ENCODE peak calls at places on chromosomes 2 and 18, in four cellular contexts. One of them, this sample, is unnamed.

GRCh38 chr2:188845692-188846091 is 128.5 kb upstream of the COL3A1 start:
- DNase-seq in upper lobe of left lung: no peak
- DNase-seq in omental fat pad: no peak
- DNase-seq in fibroblast of mammary gland: peak
- DNase-seq in this sample: no peak

GRCh38 chr2:128410035-128410757 is 91.5 kb upstream of the HS6ST1 start:
- DNase-seq in upper lobe of left lung: peak
- DNase-seq in omental fat pad: no peak
- DNase-seq in fibroblast of mammary gland: no peak
- DNase-seq in this sample: no peak

GRCh38 chr2:60094450-60094929 is 459.0 kb downstream of the BCL11A start:
- DNase-seq in upper lobe of left lung: no peak
- DNase-seq in omental fat pad: no peak
- DNase-seq in fibroblast of mammary gland: no peak
- DNase-seq in this sample: no peak

GRCh38 chr2:175057078-175057685 is 52.0 kb upstream of the CHN1 start:
- DNase-seq in omental fat pad: no peak
- DNase-seq in upper lobe of left lung: no peak
- DNase-seq in fibroblast of mammary gland: no peak
- DNase-seq in this sample: no peak

GRCh38 chr18:34224423-34225217 is at the start of gene NOL4:
- DNase-seq in upper lobe of left lung: peak
- DNase-seq in fibroblast of mammary gland: no peak
- DNase-seq in omental fat pad: no peak
- DNase-seq in this sample: peak

GRCh38 chr2:150781142-150781541 is 293.7 kb upstream of the RND3 start:
- DNase-seq in fibroblast of mammary gland: no peak
- DNase-seq in omental fat pad: no peak
- DNase-seq in upper lobe of left lung: no peak
- DNase-seq in this sample: no peak

GRCh38 chr18:21943456-21943855 is 202.9 kb downstream of the MIB1 start:
- DNase-seq in fibroblast of mammary gland: no peak
- DNase-seq in upper lobe of left lung: no peak
- DNase-seq in omental fat pad: no peak
- DNase-seq in this sample: no peak

GRCh38 chr2:201507725-201508124 is 56.2 kb downstream of the STRADB start:
- DNase-seq in upper lobe of left lung: no peak
- DNase-seq in fibroblast of mammary gland: no peak
- DNase-seq in omental fat pad: no peak
- DNase-seq in this sample: no peak

GRCh38 chr2:208025814-208026184 is 472 bp upstream of the PLEKHM3 start:
- DNase-seq in omental fat pad: no peak
- DNase-seq in upper lobe of left lung: no peak
- DNase-seq in fibroblast of mammary gland: no peak
- DNase-seq in this sample: no peak

GRCh38 chr18:8800876-8801262 is 95.5 kb downstream of the MTCL1 start:
- DNase-seq in fibroblast of mammary gland: no peak
- DNase-seq in omental fat pad: no peak
- DNase-seq in upper lobe of left lung: no peak
- DNase-seq in this sample: no peak

GRCh38 chr2:85663684-85664565 is 4.1 kb downstream of the SFTPB start:
- DNase-seq in fibroblast of mammary gland: no peak
- DNase-seq in upper lobe of left lung: peak
- DNase-seq in omental fat pad: no peak
- DNase-seq in this sample: no peak

GRCh38 chr2:128457716-128458115 is 139.0 kb upstream of the HS6ST1 start:
- DNase-seq in upper lobe of left lung: no peak
- DNase-seq in fibroblast of mammary gland: no peak
- DNase-seq in omental fat pad: no peak
- DNase-seq in this sample: no peak

GRCh38 chr2:31386172-31386571 is 28.4 kb downstream of the XDH start:
- DNase-seq in omental fat pad: no peak
- DNase-seq in fibroblast of mammary gland: no peak
- DNase-seq in upper lobe of left lung: no peak
- DNase-seq in this sample: no peak

GRCh38 chr18:11034816-11035215 is 114.6 kb downstream of the PIEZO2 start:
- DNase-seq in upper lobe of left lung: no peak
- DNase-seq in omental fat pad: no peak
- DNase-seq in fibroblast of mammary gland: peak
- DNase-seq in this sample: no peak

GRCh38 chr2:46967990-46968647 is 52.5 kb upstream of the MCFD2 start:
- DNase-seq in fibroblast of mammary gland: peak
- DNase-seq in omental fat pad: peak
- DNase-seq in upper lobe of left lung: peak
- DNase-seq in this sample: no peak

GRCh38 chr2:149001496-149001895 is 37.0 kb upstream of the LYPD6B start:
- DNase-seq in omental fat pad: no peak
- DNase-seq in upper lobe of left lung: no peak
- DNase-seq in fibroblast of mammary gland: peak
- DNase-seq in this sample: no peak

GRCh38 chr2:168114619-168115018 is 132.8 kb downstream of the STK39 start:
- DNase-seq in fibroblast of mammary gland: no peak
- DNase-seq in upper lobe of left lung: no peak
- DNase-seq in omental fat pad: no peak
- DNase-seq in this sample: no peak

GRCh38 chr18:45764000-45764686 is 40.2 kb downstream of the SLC14A1 start:
- DNase-seq in omental fat pad: no peak
- DNase-seq in fibroblast of mammary gland: peak
- DNase-seq in upper lobe of left lung: no peak
- DNase-seq in this sample: no peak

GRCh38 chr2:236795861-236796219 is 226.2 kb downstream of the ACKR3 start:
- DNase-seq in upper lobe of left lung: no peak
- DNase-seq in fibroblast of mammary gland: no peak
- DNase-seq in omental fat pad: no peak
- DNase-seq in this sample: no peak

GRCh38 chr2:212539145-212539880 is 711 bp upstream of the ERBB4 start:
- DNase-seq in fibroblast of mammary gland: no peak
- DNase-seq in omental fat pad: peak
- DNase-seq in upper lobe of left lung: peak
- DNase-seq in this sample: peak

GRCh38 chr18:2871111-2871720 is 24.4 kb downstream of the EMILIN2 start:
- DNase-seq in omental fat pad: no peak
- DNase-seq in fibroblast of mammary gland: no peak
- DNase-seq in upper lobe of left lung: no peak
- DNase-seq in this sample: no peak

GRCh38 chr2:100924520-100925451 is 77.3 kb upstream of the RPL31 start:
- DNase-seq in upper lobe of left lung: no peak
- DNase-seq in omental fat pad: no peak
- DNase-seq in fibroblast of mammary gland: peak
- DNase-seq in this sample: no peak

GRCh38 chr2:191115391-191115790 is 35.4 kb downstream of the STAT4 start:
- DNase-seq in fibroblast of mammary gland: no peak
- DNase-seq in omental fat pad: no peak
- DNase-seq in upper lobe of left lung: no peak
- DNase-seq in this sample: no peak

GRCh38 chr2:47065771-47066380 is 89.2 kb downstream of the STPG4 start:
- DNase-seq in fibroblast of mammary gland: peak
- DNase-seq in upper lobe of left lung: no peak
- DNase-seq in omental fat pad: no peak
- DNase-seq in this sample: no peak

GRCh38 chr2:96208144-96209010 is at the start of gene STARD7:
- DNase-seq in omental fat pad: peak
- DNase-seq in fibroblast of mammary gland: peak
- DNase-seq in upper lobe of left lung: peak
- DNase-seq in this sample: peak
- TF ChIP-seq CTCF in omental fat pad: no peak
- TF ChIP-seq CTCF in fibroblast of mammary gland: no peak
- TF ChIP-seq CTCF in upper lobe of left lung: peak
- TF ChIP-seq CTCF in this sample: peak

GRCh38 chr2:222982010-222982908 is 69.7 kb upstream of the KCNE4 start:
- DNase-seq in upper lobe of left lung: peak
- DNase-seq in fibroblast of mammary gland: peak
- DNase-seq in omental fat pad: no peak
- DNase-seq in this sample: no peak
- TF ChIP-seq CTCF in upper lobe of left lung: peak
- TF ChIP-seq CTCF in fibroblast of mammary gland: peak
- TF ChIP-seq CTCF in omental fat pad: no peak
- TF ChIP-seq CTCF in this sample: no peak

DNA sequence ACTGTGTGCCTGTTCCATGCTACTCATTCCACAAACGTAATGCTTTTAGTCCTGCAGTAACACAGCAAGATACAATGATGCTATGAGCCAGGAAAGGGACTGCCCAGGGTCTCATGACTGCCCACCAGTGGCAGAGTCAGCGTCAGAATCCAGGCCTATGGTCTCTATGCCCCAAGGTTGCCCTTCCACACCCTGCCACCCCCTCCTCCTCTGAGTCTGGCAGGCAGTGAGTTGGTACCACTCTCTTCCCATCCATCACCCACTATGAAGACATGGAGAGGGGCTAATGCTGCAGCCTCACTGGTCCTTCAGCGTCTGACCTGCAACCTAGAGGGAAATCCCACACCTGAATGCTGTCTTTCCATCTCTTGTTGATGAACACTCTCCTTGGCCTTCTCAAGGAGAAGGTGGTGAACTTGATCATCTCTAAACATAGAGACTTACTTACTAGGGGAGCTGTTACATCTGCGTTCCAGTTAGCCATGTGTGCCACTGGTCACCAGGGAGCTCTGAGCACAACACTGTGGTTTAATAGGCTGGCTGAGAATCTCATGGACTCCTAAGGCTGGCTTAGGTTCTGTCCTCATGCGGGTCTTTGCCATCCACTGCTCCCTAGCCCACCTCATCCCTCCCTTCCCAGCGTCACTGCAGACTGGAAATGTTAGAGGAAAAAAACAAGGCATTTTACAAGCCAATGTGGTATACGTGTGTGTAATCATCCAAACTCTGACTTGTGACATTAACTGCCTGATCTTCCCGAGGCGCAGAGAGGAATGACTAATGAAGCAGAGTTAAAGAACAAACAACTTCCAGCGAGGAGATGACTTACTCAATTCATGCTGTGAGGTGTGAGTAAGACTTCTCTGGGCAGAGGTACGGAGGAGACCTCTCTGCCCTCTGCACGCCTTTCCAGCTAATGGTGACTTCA is 28.8 kb downstream of the STEAP3 start:
- DNase-seq in upper lobe of left lung: no peak
- DNase-seq in fibroblast of mammary gland: peak
- DNase-seq in omental fat pad: no peak
- DNase-seq in this sample: no peak
- TF ChIP-seq CTCF in upper lobe of left lung: no peak
- TF ChIP-seq CTCF in fibroblast of mammary gland: no peak
- TF ChIP-seq CTCF in omental fat pad: no peak
- TF ChIP-seq CTCF in this sample: no peak

DNA sequence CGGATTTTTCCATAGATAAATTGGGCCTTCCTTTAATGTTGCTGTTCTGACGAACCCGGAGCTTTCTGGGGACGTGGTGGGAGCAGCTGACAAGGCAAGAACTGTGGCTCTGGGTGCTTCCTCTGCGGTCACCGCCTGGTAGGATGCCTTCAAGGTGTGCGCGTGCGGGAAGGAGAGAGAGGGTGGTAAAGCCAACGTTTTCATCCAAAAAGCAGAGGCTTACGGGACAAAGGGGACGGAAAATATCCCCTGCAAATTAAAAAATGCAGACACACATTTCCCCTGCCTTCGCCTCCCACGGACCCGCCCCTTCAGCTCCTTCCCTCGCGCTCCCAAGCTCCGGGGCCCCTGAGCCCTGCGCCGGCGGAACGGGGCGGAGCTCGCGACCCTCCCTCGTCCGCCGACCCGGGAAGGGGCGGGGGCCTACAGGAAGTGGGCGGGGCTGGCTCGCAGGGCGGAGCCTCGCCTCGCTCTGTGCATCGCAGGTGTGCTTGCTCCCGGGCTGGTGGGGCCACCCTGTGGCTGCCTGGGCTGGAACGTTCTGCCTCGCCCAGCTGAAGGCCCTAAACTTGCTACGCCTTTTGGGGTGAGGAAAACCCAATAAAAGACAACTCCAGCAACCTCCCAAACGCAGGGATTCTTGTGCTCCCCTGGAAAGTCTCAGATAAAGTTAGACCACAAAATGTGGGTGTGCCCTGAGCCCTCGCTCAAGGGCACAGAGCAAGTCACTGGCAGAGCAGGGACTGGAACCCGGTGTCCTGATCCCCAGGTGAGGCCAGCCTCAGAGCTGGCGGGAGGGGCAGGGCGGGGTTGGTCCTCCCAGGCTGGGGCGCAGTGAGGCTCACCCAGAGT is 25.4 kb upstream of the SLC66A3 start:
- DNase-seq in fibroblast of mammary gland: no peak
- DNase-seq in upper lobe of left lung: peak
- DNase-seq in omental fat pad: no peak
- DNase-seq in this sample: peak
- TF ChIP-seq CTCF in fibroblast of mammary gland: no peak
- TF ChIP-seq CTCF in upper lobe of left lung: peak
- TF ChIP-seq CTCF in omental fat pad: no peak
- TF ChIP-seq CTCF in this sample: no peak

GRCh38 chr2:10787176-10787968 is 25.2 kb downstream of the PDIA6 start:
- DNase-seq in upper lobe of left lung: no peak
- DNase-seq in omental fat pad: no peak
- DNase-seq in fibroblast of mammary gland: peak
- DNase-seq in this sample: peak
- TF ChIP-seq CTCF in upper lobe of left lung: no peak
- TF ChIP-seq CTCF in omental fat pad: no peak
- TF ChIP-seq CTCF in fibroblast of mammary gland: peak
- TF ChIP-seq CTCF in this sample: no peak

DNA sequence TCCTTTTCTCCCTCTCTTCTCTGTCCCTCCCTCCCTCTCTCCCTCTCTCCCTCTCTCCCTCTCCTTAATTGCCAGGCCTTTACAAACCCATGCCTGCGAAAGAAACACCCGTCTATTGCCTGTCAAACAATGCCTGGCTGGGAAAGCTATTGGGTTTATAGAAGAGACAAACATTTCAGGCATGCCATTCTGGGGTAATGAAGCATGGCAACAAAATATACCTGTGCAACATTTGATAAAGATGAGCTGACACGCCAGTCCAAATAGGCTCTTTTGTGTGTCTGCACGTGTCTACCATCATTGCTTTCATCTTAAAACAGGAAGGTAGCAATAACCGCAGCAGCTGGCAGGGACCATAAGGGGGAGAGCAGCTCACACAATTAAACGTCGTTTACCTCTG is 282.1 kb downstream of the ZNF516 start:
- DNase-seq in fibroblast of mammary gland: no peak
- DNase-seq in omental fat pad: no peak
- DNase-seq in upper lobe of left lung: no peak
- DNase-seq in this sample: no peak
- TF ChIP-seq CTCF in fibroblast of mammary gland: no peak
- TF ChIP-seq CTCF in omental fat pad: no peak
- TF ChIP-seq CTCF in upper lobe of left lung: no peak
- TF ChIP-seq CTCF in this sample: no peak

This sample was measured in glutamatergic neuron.